ENCODE peak calls at places on chromosomes 13 and 19, in five cellular contexts. Q is cardiac muscle cell, W is prostate gland, F is psoas muscle, K is GM12865. V is an unnamed sample.

GRCh38 chr13:20831254-20831653 is 57.5 kb upstream of the EEF1AKMT1 start:
- DNase-seq in Q (no peak), W (no peak), F (no peak), K (no peak), V (no peak)

GRCh38 chr19:37902668-37903067 is 3.7 kb downstream of the WDR87 start:
- DNase-seq in Q (peak), W (peak), F (peak), K (peak), V (peak)

GRCh38 chr19:988081-988480 is 3.9 kb downstream of the WDR18 start:
- DNase-seq in Q (no peak), W (no peak), F (no peak), K (no peak), V (no peak)

GRCh38 chr13:46334008-46334407 is 53.0 kb downstream of the RUBCNL start:
- DNase-seq in Q (no peak), W (no peak), F (no peak), K (peak), V (peak)

GRCh38 chr19:30371157-30371845 is 883 bp upstream of the ZNF536 start:
- DNase-seq in Q (no peak), W (no peak), F (no peak), K (no peak), V (no peak)

GRCh38 chr13:33017410-33017929 is 1.2 kb downstream of the KL start:
- DNase-seq in Q (peak), W (no peak), F (peak), K (peak), V (peak)

GRCh38 chr13:46575843-46576242 is 22.9 kb downstream of the LRCH1 start:
- DNase-seq in Q (peak), W (no peak), F (no peak), K (no peak), V (no peak)

GRCh38 chr13:60242231-60242630 is 78.5 kb upstream of the DIAPH3 start:
- DNase-seq in Q (no peak), W (no peak), F (no peak), K (no peak), V (no peak)

GRCh38 chr13:36453518-36453917 is 21.2 kb downstream of the CCNA1 start:
- DNase-seq in Q (peak), W (no peak), F (no peak), K (no peak), V (no peak)
- TF ChIP-seq CTCF in Q (peak), W (peak), F (peak), K (no peak), V (no peak)

GRCh38 chr13:51000058-51000457 is 90.5 kb downstream of the RNASEH2B start:
- DNase-seq in Q (peak), W (no peak), F (no peak), K (no peak), V (no peak)

GRCh38 chr13:50998326-50998725 is 88.7 kb downstream of the RNASEH2B start:
- DNase-seq in Q (no peak), W (no peak), F (no peak), K (no peak), V (no peak)

GRCh38 chr13:51001335-51001734 is 91.7 kb downstream of the RNASEH2B start:
- DNase-seq in Q (no peak), W (no peak), F (no peak), K (no peak), V (no peak)

GRCh38 chr13:51000576-51001260 is 91.1 kb downstream of the RNASEH2B start:
- DNase-seq in Q (no peak), W (peak), F (peak), K (no peak), V (no peak)

DNA sequence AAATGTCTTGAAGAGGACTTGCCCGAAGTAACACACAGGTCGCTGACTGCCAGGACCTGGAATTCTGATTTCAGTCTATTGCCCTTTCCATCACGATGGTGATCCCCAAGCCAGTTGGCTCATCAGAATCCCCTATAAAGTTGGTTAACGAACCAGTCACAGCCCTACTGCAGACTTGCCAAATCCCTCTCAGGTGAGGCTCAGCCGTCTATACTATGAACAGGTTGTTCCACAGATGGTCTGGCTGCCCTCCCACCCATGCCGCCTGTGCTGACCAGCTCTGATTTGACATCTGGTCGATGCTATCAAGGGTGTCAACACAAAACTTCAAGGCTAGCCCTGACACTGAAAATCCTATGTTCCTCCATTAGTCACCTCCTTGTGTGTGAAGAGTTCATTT is 90.0 kb downstream of the RNASEH2B start:
- DNase-seq in Q (no peak), W (no peak), F (no peak), K (no peak), V (no peak)
- TF ChIP-seq CTCF in Q (no peak), W (no peak), F (no peak), K (no peak), V (no peak)

GRCh38 chr13:82739881-82740280 is 1142.4 kb downstream of the SLITRK1 start:
- DNase-seq in Q (no peak), W (no peak), F (no peak), K (no peak), V (no peak)
- TF ChIP-seq CTCF in Q (peak), W (no peak), F (no peak), K (no peak), V (no peak)

DNA sequence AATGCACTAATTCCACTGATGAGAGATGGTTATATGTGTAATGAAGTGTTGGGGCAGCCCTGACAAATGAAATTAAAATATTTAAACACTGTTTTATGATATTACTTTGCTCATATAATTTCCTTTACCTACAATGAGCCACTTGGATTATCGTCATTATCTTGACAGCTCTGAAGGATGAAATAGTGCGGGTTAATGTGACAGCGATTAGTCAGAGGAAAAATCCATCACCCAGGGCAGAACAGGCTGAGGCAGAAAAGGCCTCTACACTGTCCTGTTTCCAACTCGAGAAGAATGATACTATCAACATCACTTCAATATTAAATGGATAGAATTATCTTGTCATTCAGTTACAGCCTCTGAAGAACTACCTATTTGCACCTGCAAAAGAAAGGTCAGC is 321.0 kb downstream of the RBM26 start:
- DNase-seq in Q (no peak), W (no peak), F (no peak), K (no peak), V (no peak)
- TF ChIP-seq CTCF in Q (no peak), W (no peak), F (no peak), K (no peak), V (no peak)

GRCh38 chr13:51260154-51260553 is 38.0 kb downstream of the FAM124A start:
- DNase-seq in Q (no peak), W (no peak), F (no peak), K (no peak), V (no peak)

GRCh38 chr13:51259359-51259645 is 37.1 kb downstream of the FAM124A start:
- DNase-seq in Q (no peak), W (no peak), F (no peak), K (no peak), V (no peak)

GRCh38 chr13:51261610-51262249 is 39.5 kb downstream of the FAM124A start:
- DNase-seq in Q (no peak), W (no peak), F (no peak), K (no peak), V (no peak)

GRCh38 chr13:51258612-51259358 is 36.6 kb downstream of the FAM124A start:
- DNase-seq in Q (peak), W (no peak), F (no peak), K (no peak), V (no peak)

DNA sequence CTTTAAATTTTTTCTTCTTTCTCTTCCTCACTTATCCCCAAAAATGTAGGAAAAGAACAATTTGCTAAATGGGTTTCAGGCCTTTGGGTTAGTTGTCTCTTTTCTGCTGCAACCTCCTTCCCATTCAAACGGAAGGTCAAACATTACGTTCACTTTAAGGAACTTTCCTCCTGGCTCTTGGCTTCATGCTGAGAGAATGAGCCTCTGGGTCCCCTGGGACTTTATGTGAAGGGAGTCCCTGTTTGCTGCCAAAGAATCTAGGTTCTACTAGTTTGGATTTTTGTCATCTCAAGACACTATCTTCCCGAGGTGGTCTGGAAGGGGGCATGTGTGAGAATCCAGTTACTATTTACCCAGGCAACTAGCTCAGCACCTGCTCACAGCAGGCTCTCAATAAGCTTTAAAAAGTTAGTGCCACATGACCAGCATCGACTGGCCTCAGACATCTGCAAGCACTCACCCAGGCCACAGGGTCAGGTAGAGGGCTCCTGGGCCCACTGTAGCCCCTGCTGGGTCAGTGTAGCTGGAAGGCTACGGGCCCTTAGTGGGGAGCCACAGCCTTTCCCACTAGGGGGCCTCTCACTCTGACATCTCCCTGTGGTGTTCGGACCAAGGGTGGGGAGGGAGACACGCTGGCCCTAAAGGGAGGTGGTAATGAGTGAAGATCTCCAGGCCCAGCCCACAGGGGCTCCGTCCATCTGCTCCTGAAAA is 40.5 kb downstream of the FAM124A start:
- DNase-seq in Q (peak), W (no peak), F (no peak), K (peak), V (no peak)
- TF ChIP-seq CTCF in Q (peak), W (no peak), F (no peak), K (peak), V (peak)

DNA sequence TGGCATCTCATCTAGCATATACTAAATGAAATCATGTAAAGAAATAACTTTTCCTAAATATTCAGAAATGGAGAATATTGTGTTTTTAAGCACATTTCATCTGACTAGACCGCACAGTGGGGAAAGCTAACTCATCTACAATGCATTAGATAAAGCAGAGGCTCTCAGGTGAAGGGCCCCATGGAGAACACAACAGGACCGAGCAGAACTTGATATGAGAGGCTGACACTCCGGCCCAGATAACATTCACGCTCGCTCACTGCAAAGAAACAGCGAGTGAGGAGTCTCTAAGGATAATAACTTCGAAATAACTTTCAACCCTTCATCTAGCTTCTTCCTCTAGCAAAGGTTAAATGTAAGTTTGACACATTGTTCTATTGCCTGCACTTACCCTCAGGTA is 130.6 kb downstream of the PCDH9 start:
- DNase-seq in Q (no peak), W (no peak), F (no peak), K (no peak), V (no peak)
- TF ChIP-seq CTCF in Q (no peak), W (no peak), F (no peak), K (no peak), V (no peak)

GRCh38 chr13:80823472-80823871 is 482.5 kb upstream of the SPRY2 start:
- DNase-seq in Q (no peak), W (no peak), F (no peak), K (no peak), V (no peak)

GRCh38 chr13:80814541-80814940 is 473.6 kb upstream of the SPRY2 start:
- DNase-seq in Q (no peak), W (no peak), F (no peak), K (no peak), V (no peak)

DNA sequence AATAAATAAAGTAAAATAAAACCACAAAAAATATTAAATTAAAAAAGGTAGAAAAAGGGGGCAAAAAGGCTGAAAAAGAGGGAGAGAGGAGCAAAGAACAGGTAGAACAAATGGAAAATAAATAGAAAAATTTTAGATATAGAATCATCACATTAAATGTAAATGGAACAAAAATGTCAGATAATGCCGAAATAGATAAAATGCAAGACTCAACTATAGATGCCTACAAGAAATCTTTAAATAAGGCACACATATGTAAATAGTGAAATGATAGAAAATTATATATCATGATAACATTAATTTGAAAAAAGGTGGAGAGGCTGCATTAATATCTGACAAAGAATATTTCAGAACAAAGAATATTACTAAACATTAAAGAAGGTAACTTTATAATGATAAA is 477.1 kb upstream of the SPRY2 start:
- DNase-seq in Q (no peak), W (no peak), F (no peak), K (no peak), V (no peak)
- TF ChIP-seq CTCF in Q (no peak), W (no peak), F (no peak), K (no peak), V (no peak)

GRCh38 chr19:49490287-49491029 is 3.0 kb downstream of the RPL13A start:
- DNase-seq in Q (no peak), W (no peak), F (no peak), K (peak), V (no peak)

GRCh38 chr19:49491030-49491803 is 3.8 kb downstream of the RPL13A start:
- DNase-seq in Q (no peak), W (no peak), F (no peak), K (no peak), V (no peak)

GRCh38 chr19:49488863-49489537 is 1.6 kb downstream of the RPL13A start:
- DNase-seq in Q (no peak), W (no peak), F (no peak), K (peak), V (no peak)

GRCh38 chr19:49488046-49488862 is 846 bp downstream of the RPL13A start:
- DNase-seq in Q (no peak), W (no peak), F (no peak), K (peak), V (no peak)

GRCh38 chr19:49489601-49490167 is 2.3 kb downstream of the RPL13A start:
- DNase-seq in Q (no peak), W (no peak), F (no peak), K (peak), V (no peak)
- TF ChIP-seq CTCF in Q (no peak), W (no peak), F (no peak), K (peak), V (peak)

V was measured in GM13977.